ENCODE peak calls at places on chromosomes 3 and 15, in nine cellular contexts. I is left colon, P is A549, J is NCI-H1092, U is thoracic aorta, H is stomach, T is T1000, A is endothelial cell, X is naive B cell. C is an unnamed sample.

GRCh38 chr3:72031581-72031980 is 246.6 kb upstream of the PROK2 start:
- DNase-seq in I (peak), P (no peak), J (no peak), U (no peak), H (no peak), T (no peak), A (no peak), X (no peak), C (no peak)

GRCh38 chr3:55802816-55803215 is 315.7 kb upstream of the WNT5A start:
- DNase-seq in I (no peak), P (no peak), J (no peak), U (no peak), H (no peak), T (no peak), A (no peak), X (no peak), C (no peak)

GRCh38 chr15:43796566-43796965 is 3.5 kb downstream of the SERINC4 start:
- DNase-seq in I (no peak), P (no peak), J (no peak), U (no peak), H (no peak), T (no peak), A (no peak), X (no peak), C (no peak)

GRCh38 chr3:193240436-193240849 is 579 bp upstream of the PLAAT1 start:
- DNase-seq in I (no peak), P (no peak), J (no peak), U (no peak), H (no peak), T (no peak), A (peak), X (no peak), C (peak)

GRCh38 chr3:37504583-37505357 is 330.4 kb upstream of the LRRFIP2 start:
- DNase-seq in I (no peak), P (no peak), J (no peak), U (no peak), H (no peak), T (no peak), A (no peak), X (no peak), C (no peak)

GRCh38 chr3:15923640-15924405 is 126.0 kb upstream of the ANKRD28 start:
- DNase-seq in I (no peak), P (peak), J (no peak), U (no peak), H (no peak), T (no peak), A (no peak), X (no peak), C (no peak)

GRCh38 chr3:110526732-110527727 is 544.6 kb upstream of the NECTIN3 start:
- DNase-seq in I (no peak), P (peak), J (no peak), U (no peak), H (no peak), T (peak), A (no peak), X (no peak), C (no peak)

GRCh38 chr15:48456126-48456525 is 124.9 kb downstream of the DUT start:
- DNase-seq in I (no peak), P (no peak), J (no peak), U (no peak), H (no peak), T (no peak), A (no peak), X (no peak), C (no peak)

GRCh38 chr15:73051811-73052678 is at the start of gene NEO1:
- DNase-seq in I (peak), P (peak), J (peak), U (peak), H (peak), T (peak), A (peak), X (peak), C (peak)